ENCODE peak calls at places on chromosomes 2 and 18, in nine cellular contexts. One of them, this sample, is unnamed.

GRCh38 chr2:128413718-128414341 is 95.2 kb upstream of the HS6ST1 start:
- DNase-seq in progenitor cell of endocrine pancreas: peak; percentile 8
- DNase-seq in K562: no peak
- DNase-seq in left cardiac atrium: no peak
- DNase-seq in activated CD4-positive, alpha-beta T cell treated with anti-CD3 and anti-CD28 coated beads, Interleukin-2, amount 50 U/mL, for 4 hours: no peak
- DNase-seq in T47D: no peak
- DNase-seq in central memory CD4-positive, alpha-beta T cell: no peak
- DNase-seq in cardiac muscle cell: no peak
- DNase-seq in HT1080: no peak
- DNase-seq in this sample: peak; percentile 14

GRCh38 chr2:124975224-124975623 is 950.1 kb downstream of the CNTNAP5 start:
- DNase-seq in progenitor cell of endocrine pancreas: no peak
- DNase-seq in K562: no peak
- DNase-seq in left cardiac atrium: no peak
- DNase-seq in activated CD4-positive, alpha-beta T cell treated with anti-CD3 and anti-CD28 coated beads, Interleukin-2, amount 50 U/mL, for 4 hours: no peak
- DNase-seq in T47D: no peak
- DNase-seq in central memory CD4-positive, alpha-beta T cell: no peak
- DNase-seq in cardiac muscle cell: no peak
- DNase-seq in HT1080: no peak
- DNase-seq in this sample: no peak

GRCh38 chr2:200382883-200383282 is 76.4 kb downstream of the SPATS2L start:
- DNase-seq in progenitor cell of endocrine pancreas: no peak
- DNase-seq in K562: no peak
- DNase-seq in left cardiac atrium: no peak
- DNase-seq in activated CD4-positive, alpha-beta T cell treated with anti-CD3 and anti-CD28 coated beads, Interleukin-2, amount 50 U/mL, for 4 hours: no peak
- DNase-seq in T47D: no peak
- DNase-seq in central memory CD4-positive, alpha-beta T cell: no peak
- DNase-seq in cardiac muscle cell: no peak
- DNase-seq in HT1080: no peak
- DNase-seq in this sample: no peak

GRCh38 chr2:173590278-173590811 is 235.7 kb downstream of the CDCA7 start:
- DNase-seq in progenitor cell of endocrine pancreas: no peak
- DNase-seq in K562: no peak
- DNase-seq in left cardiac atrium: peak; percentile 78
- DNase-seq in activated CD4-positive, alpha-beta T cell treated with anti-CD3 and anti-CD28 coated beads, Interleukin-2, amount 50 U/mL, for 4 hours: no peak
- DNase-seq in T47D: no peak
- DNase-seq in central memory CD4-positive, alpha-beta T cell: no peak
- DNase-seq in cardiac muscle cell: peak; percentile 81
- DNase-seq in HT1080: peak; percentile 98
- DNase-seq in this sample: peak; percentile 63

GRCh38 chr2:238573065-238573778 is 146.5 kb downstream of the ASB1 start:
- DNase-seq in progenitor cell of endocrine pancreas: no peak
- DNase-seq in K562: peak; percentile 62
- DNase-seq in left cardiac atrium: no peak
- DNase-seq in activated CD4-positive, alpha-beta T cell treated with anti-CD3 and anti-CD28 coated beads, Interleukin-2, amount 50 U/mL, for 4 hours: no peak
- DNase-seq in T47D: peak; percentile 25
- DNase-seq in central memory CD4-positive, alpha-beta T cell: no peak
- DNase-seq in cardiac muscle cell: no peak
- DNase-seq in HT1080: no peak
- DNase-seq in this sample: no peak

GRCh38 chr2:37894601-37895000 is 30.5 kb upstream of the RMDN2 start:
- DNase-seq in progenitor cell of endocrine pancreas: no peak
- DNase-seq in K562: no peak
- DNase-seq in left cardiac atrium: no peak
- DNase-seq in activated CD4-positive, alpha-beta T cell treated with anti-CD3 and anti-CD28 coated beads, Interleukin-2, amount 50 U/mL, for 4 hours: no peak
- DNase-seq in T47D: no peak
- DNase-seq in central memory CD4-positive, alpha-beta T cell: no peak
- DNase-seq in cardiac muscle cell: peak; percentile 52
- DNase-seq in HT1080: no peak
- DNase-seq in this sample: no peak

GRCh38 chr18:34493566-34494358 is 216.3 kb upstream of the DTNA start:
- DNase-seq in progenitor cell of endocrine pancreas: peak; percentile 29
- DNase-seq in K562: no peak
- DNase-seq in left cardiac atrium: peak; percentile 37
- DNase-seq in activated CD4-positive, alpha-beta T cell treated with anti-CD3 and anti-CD28 coated beads, Interleukin-2, amount 50 U/mL, for 4 hours: no peak
- DNase-seq in T47D: peak; percentile 39
- DNase-seq in central memory CD4-positive, alpha-beta T cell: no peak
- DNase-seq in cardiac muscle cell: peak; percentile 10
- DNase-seq in HT1080: peak; percentile 18
- DNase-seq in this sample: no peak

GRCh38 chr2:9768388-9768787 is 74.9 kb upstream of the TAF1B start:
- DNase-seq in progenitor cell of endocrine pancreas: peak; percentile 36
- DNase-seq in K562: peak; percentile 59
- DNase-seq in left cardiac atrium: no peak
- DNase-seq in activated CD4-positive, alpha-beta T cell treated with anti-CD3 and anti-CD28 coated beads, Interleukin-2, amount 50 U/mL, for 4 hours: no peak
- DNase-seq in T47D: peak; percentile 43
- DNase-seq in central memory CD4-positive, alpha-beta T cell: no peak
- DNase-seq in cardiac muscle cell: no peak
- DNase-seq in HT1080: no peak
- DNase-seq in this sample: no peak

GRCh38 chr2:185921048-185921756 is 182.6 kb downstream of the FSIP2 start:
- DNase-seq in progenitor cell of endocrine pancreas: no peak
- DNase-seq in K562: no peak
- DNase-seq in left cardiac atrium: no peak
- DNase-seq in activated CD4-positive, alpha-beta T cell treated with anti-CD3 and anti-CD28 coated beads, Interleukin-2, amount 50 U/mL, for 4 hours: no peak
- DNase-seq in T47D: no peak
- DNase-seq in central memory CD4-positive, alpha-beta T cell: no peak
- DNase-seq in cardiac muscle cell: no peak
- DNase-seq in HT1080: no peak
- DNase-seq in this sample: no peak

GRCh38 chr2:154978710-154979109 is 280.2 kb downstream of the KCNJ3 start:
- DNase-seq in progenitor cell of endocrine pancreas: no peak
- DNase-seq in K562: no peak
- DNase-seq in left cardiac atrium: no peak
- DNase-seq in activated CD4-positive, alpha-beta T cell treated with anti-CD3 and anti-CD28 coated beads, Interleukin-2, amount 50 U/mL, for 4 hours: no peak
- DNase-seq in T47D: no peak
- DNase-seq in central memory CD4-positive, alpha-beta T cell: no peak
- DNase-seq in cardiac muscle cell: no peak
- DNase-seq in HT1080: no peak
- DNase-seq in this sample: no peak

GRCh38 chr18:23143059-23143831 is 8.0 kb downstream of the CABLES1 start:
- DNase-seq in progenitor cell of endocrine pancreas: no peak
- DNase-seq in K562: no peak
- DNase-seq in left cardiac atrium: peak; percentile 51
- DNase-seq in activated CD4-positive, alpha-beta T cell treated with anti-CD3 and anti-CD28 coated beads, Interleukin-2, amount 50 U/mL, for 4 hours: no peak
- DNase-seq in T47D: no peak
- DNase-seq in central memory CD4-positive, alpha-beta T cell: no peak
- DNase-seq in cardiac muscle cell: peak; percentile 45
- DNase-seq in HT1080: peak; percentile 42
- DNase-seq in this sample: no peak

GRCh38 chr2:33788044-33788443 is 188.9 kb upstream of the FAM98A start:
- DNase-seq in progenitor cell of endocrine pancreas: no peak
- DNase-seq in K562: no peak
- DNase-seq in left cardiac atrium: no peak
- DNase-seq in activated CD4-positive, alpha-beta T cell treated with anti-CD3 and anti-CD28 coated beads, Interleukin-2, amount 50 U/mL, for 4 hours: no peak
- DNase-seq in T47D: no peak
- DNase-seq in central memory CD4-positive, alpha-beta T cell: no peak
- DNase-seq in cardiac muscle cell: no peak
- DNase-seq in HT1080: peak; percentile 32
- DNase-seq in this sample: no peak

GRCh38 chr2:15159751-15160177 is 401.4 kb downstream of the NBAS start:
- DNase-seq in progenitor cell of endocrine pancreas: no peak
- DNase-seq in K562: no peak
- DNase-seq in left cardiac atrium: no peak
- DNase-seq in activated CD4-positive, alpha-beta T cell treated with anti-CD3 and anti-CD28 coated beads, Interleukin-2, amount 50 U/mL, for 4 hours: no peak
- DNase-seq in T47D: peak; percentile 48
- DNase-seq in central memory CD4-positive, alpha-beta T cell: no peak
- DNase-seq in cardiac muscle cell: peak; percentile 64
- DNase-seq in HT1080: peak; percentile 56
- DNase-seq in this sample: no peak

GRCh38 chr2:235168174-235168979 is 216.6 kb downstream of the SH3BP4 start:
- DNase-seq in progenitor cell of endocrine pancreas: no peak
- DNase-seq in K562: no peak
- DNase-seq in left cardiac atrium: no peak
- DNase-seq in activated CD4-positive, alpha-beta T cell treated with anti-CD3 and anti-CD28 coated beads, Interleukin-2, amount 50 U/mL, for 4 hours: no peak
- DNase-seq in T47D: no peak
- DNase-seq in central memory CD4-positive, alpha-beta T cell: no peak
- DNase-seq in cardiac muscle cell: no peak
- DNase-seq in HT1080: no peak
- DNase-seq in this sample: no peak

GRCh38 chr2:54903736-54904554 is 146.3 kb downstream of the RTN4 start:
- DNase-seq in progenitor cell of endocrine pancreas: no peak
- DNase-seq in K562: peak; percentile 17
- DNase-seq in left cardiac atrium: peak; percentile 31
- DNase-seq in activated CD4-positive, alpha-beta T cell treated with anti-CD3 and anti-CD28 coated beads, Interleukin-2, amount 50 U/mL, for 4 hours: peak; percentile 41
- DNase-seq in T47D: peak; percentile 12
- DNase-seq in central memory CD4-positive, alpha-beta T cell: no peak
- DNase-seq in cardiac muscle cell: peak; percentile 94
- DNase-seq in HT1080: peak; percentile 100
- DNase-seq in this sample: no peak

GRCh38 chr18:3604626-3605408 is 154.8 kb downstream of the TGIF1 start:
- DNase-seq in progenitor cell of endocrine pancreas: no peak
- DNase-seq in K562: no peak
- DNase-seq in left cardiac atrium: no peak
- DNase-seq in activated CD4-positive, alpha-beta T cell treated with anti-CD3 and anti-CD28 coated beads, Interleukin-2, amount 50 U/mL, for 4 hours: no peak
- DNase-seq in T47D: no peak
- DNase-seq in central memory CD4-positive, alpha-beta T cell: peak; percentile 52
- DNase-seq in cardiac muscle cell: peak; percentile 96
- DNase-seq in HT1080: peak; percentile 95
- DNase-seq in this sample: no peak

GRCh38 chr2:223488814-223489213 is 113.3 kb downstream of the SCG2 start:
- DNase-seq in progenitor cell of endocrine pancreas: no peak
- DNase-seq in K562: peak; percentile 13
- DNase-seq in left cardiac atrium: no peak
- DNase-seq in activated CD4-positive, alpha-beta T cell treated with anti-CD3 and anti-CD28 coated beads, Interleukin-2, amount 50 U/mL, for 4 hours: no peak
- DNase-seq in T47D: no peak
- DNase-seq in central memory CD4-positive, alpha-beta T cell: no peak
- DNase-seq in cardiac muscle cell: peak; percentile 52
- DNase-seq in HT1080: peak; percentile 50
- DNase-seq in this sample: no peak

GRCh38 chr2:78967294-78967693 is 58.2 kb upstream of the REG3G start:
- DNase-seq in progenitor cell of endocrine pancreas: no peak
- DNase-seq in K562: no peak
- DNase-seq in left cardiac atrium: no peak
- DNase-seq in activated CD4-positive, alpha-beta T cell treated with anti-CD3 and anti-CD28 coated beads, Interleukin-2, amount 50 U/mL, for 4 hours: no peak
- DNase-seq in T47D: no peak
- DNase-seq in central memory CD4-positive, alpha-beta T cell: no peak
- DNase-seq in cardiac muscle cell: no peak
- DNase-seq in HT1080: peak; percentile 41
- DNase-seq in this sample: no peak